ENCODE peak calls at places on chromosome 7, in eight cellular contexts. M is chondrocyte, X is anterior cingulate cortex, L is endothelial cell, F is aorta, Z is heart left ventricle, T is NB4, G is HCT116. E is an unnamed sample.

GRCh38 chr7:69373171-69374035 is 224.9 kb upstream of the AUTS2 start:
- DNase-seq in M (no peak), X (no peak), L (no peak), F (no peak), Z (no peak), T (peak), G (no peak), E (peak)

GRCh38 chr7:7565018-7565680 is 1.5 kb upstream of the MIOS start:
- DNase-seq in M (no peak), X (no peak), L (no peak), F (no peak), Z (no peak), T (peak), G (no peak), E (no peak)

GRCh38 chr7:51589111-51589510 is 272.5 kb upstream of the COBL start:
- DNase-seq in M (no peak), X (no peak), L (no peak), F (no peak), Z (no peak), T (no peak), G (no peak), E (no peak)

GRCh38 chr7:111137296-111138195 is 46.6 kb downstream of the LRRN3 start:
- DNase-seq in M (no peak), X (no peak), L (no peak), F (peak), Z (peak), T (no peak), G (no peak), E (peak)

GRCh38 chr7:111741811-111742240 is 179.5 kb upstream of the IMMP2L start:
- DNase-seq in M (no peak), X (peak), L (peak), F (no peak), Z (no peak), T (peak), G (peak), E (peak)

GRCh38 chr7:39609084-39609461 is 14.3 kb upstream of the RALA start:
- DNase-seq in M (no peak), X (no peak), L (peak), F (no peak), Z (peak), T (no peak), G (no peak), E (peak)

GRCh38 chr7:138459300-138460175 is 521 bp upstream of the TRIM24 start:
- DNase-seq in M (peak), X (peak), L (peak), F (peak), Z (no peak), T (no peak), G (peak), E (peak)

GRCh38 chr7:6608081-6608480 is 7.3 kb upstream of the ZNF853 start:
- DNase-seq in M (no peak), X (no peak), L (no peak), F (no peak), Z (no peak), T (no peak), G (no peak), E (no peak)

GRCh38 chr7:104686286-104686685 is 327.7 kb upstream of the KMT2E start:
- DNase-seq in M (no peak), X (no peak), L (no peak), F (no peak), Z (no peak), T (no peak), G (no peak), E (no peak)

GRCh38 chr7:131819891-131820290 is 263.5 kb upstream of the PODXL start:
- DNase-seq in M (no peak), X (no peak), L (no peak), F (no peak), Z (no peak), T (no peak), G (no peak), E (no peak)

GRCh38 chr7:7957513-7957912 is 11.1 kb upstream of the GLCCI1 start:
- DNase-seq in M (no peak), X (no peak), L (no peak), F (no peak), Z (no peak), T (no peak), G (no peak), E (no peak)

GRCh38 chr7:45120-46090 is 147.0 kb upstream of the FAM20C start:
- DNase-seq in M (peak), X (no peak), L (no peak), F (peak), Z (no peak), T (no peak), G (no peak), E (no peak)

GRCh38 chr7:74490546-74490945 is 36.8 kb downstream of the GTF2IRD1 start:
- DNase-seq in M (no peak), X (peak), L (no peak), F (no peak), Z (no peak), T (no peak), G (no peak), E (no peak)

GRCh38 chr7:99559276-99559915 is 954 bp downstream of the ZNF655 start:
- DNase-seq in M (no peak), X (no peak), L (no peak), F (no peak), Z (no peak), T (no peak), G (no peak), E (peak)

GRCh38 chr7:123242467-123243097 is 42.8 kb upstream of the SLC13A1 start:
- DNase-seq in M (no peak), X (no peak), L (no peak), F (no peak), Z (no peak), T (no peak), G (no peak), E (no peak)

GRCh38 chr7:115672024-115672423 is 358.5 kb downstream of the TFEC start:
- DNase-seq in M (no peak), X (no peak), L (no peak), F (no peak), Z (no peak), T (no peak), G (no peak), E (peak)

GRCh38 chr7:5631752-5632151 is 149.7 kb downstream of the RNF216 start:
- DNase-seq in M (no peak), X (no peak), L (no peak), F (no peak), Z (no peak), T (no peak), G (no peak), E (no peak)

GRCh38 chr7:155369-156000 is 36.9 kb upstream of the FAM20C start:
- DNase-seq in M (no peak), X (no peak), L (no peak), F (peak), Z (peak), T (no peak), G (no peak), E (no peak)

GRCh38 chr7:112942981-112943380 is 143.6 kb downstream of the GPR85 start:
- DNase-seq in M (no peak), X (no peak), L (no peak), F (no peak), Z (no peak), T (no peak), G (no peak), E (no peak)

GRCh38 chr7:90708841-90709317 is 112.8 kb downstream of the CDK14 start:
- DNase-seq in M (no peak), X (no peak), L (peak), F (no peak), Z (no peak), T (peak), G (peak), E (no peak)

GRCh38 chr7:17939670-17940301 is 508 bp downstream of the SNX13 start:
- DNase-seq in M (no peak), X (peak), L (peak), F (peak), Z (peak), T (peak), G (no peak), E (peak)

GRCh38 chr7:927031-927671 is 27.3 kb downstream of the ADAP1 start:
- DNase-seq in M (peak), X (peak), L (no peak), F (peak), Z (peak), T (peak), G (no peak), E (no peak)

GRCh38 chr7:51352174-51353145 is 35.9 kb upstream of the COBL start:
- DNase-seq in M (no peak), X (no peak), L (no peak), F (no peak), Z (no peak), T (no peak), G (no peak), E (no peak)

GRCh38 chr7:93551063-93551895 is 23.2 kb downstream of the CALCR start:
- DNase-seq in M (no peak), X (no peak), L (peak), F (no peak), Z (no peak), T (peak), G (peak), E (peak)

GRCh38 chr7:19815546-19815945 is 42.1 kb upstream of the TMEM196 start:
- DNase-seq in M (no peak), X (no peak), L (no peak), F (no peak), Z (no peak), T (no peak), G (no peak), E (no peak)

GRCh38 chr7:137742051-137742450 is 104.7 kb downstream of the DGKI start:
- DNase-seq in M (no peak), X (no peak), L (no peak), F (no peak), Z (no peak), T (no peak), G (no peak), E (no peak)

GRCh38 chr7:10412426-10413019 is 561.1 kb upstream of the PHF14 start:
- DNase-seq in M (no peak), X (no peak), L (peak), F (no peak), Z (no peak), T (peak), G (peak), E (peak)

GRCh38 chr7:155677688-155678087 is 33.2 kb downstream of the RBM33 start:
- DNase-seq in M (no peak), X (no peak), L (no peak), F (no peak), Z (no peak), T (no peak), G (no peak), E (no peak)

GRCh38 chr7:155462163-155462735 is 4.3 kb downstream of the EN2 start:
- DNase-seq in M (no peak), X (no peak), L (no peak), F (no peak), Z (no peak), T (no peak), G (no peak), E (no peak)

GRCh38 chr7:155471728-155472127 is 13.8 kb downstream of the EN2 start:
- DNase-seq in M (no peak), X (no peak), L (no peak), F (no peak), Z (no peak), T (no peak), G (no peak), E (no peak)

GRCh38 chr7:26510226-26510957 is 218.7 kb downstream of the SNX10 start:
- DNase-seq in M (no peak), X (no peak), L (no peak), F (no peak), Z (no peak), T (peak), G (no peak), E (no peak)

GRCh38 chr7:27193335-27194001 is 6.4 kb downstream of the HOXA13 start:
- DNase-seq in M (no peak), X (no peak), L (no peak), F (no peak), Z (no peak), T (no peak), G (no peak), E (no peak)

GRCh38 chr7:47153076-47153475 is 428.8 kb downstream of the TNS3 start:
- DNase-seq in M (no peak), X (no peak), L (no peak), F (no peak), Z (no peak), T (peak), G (no peak), E (peak)

GRCh38 chr7:115728518-115728917 is 302.0 kb downstream of the TFEC start:
- DNase-seq in M (no peak), X (no peak), L (no peak), F (no peak), Z (no peak), T (no peak), G (no peak), E (no peak)

GRCh38 chr7:43785425-43785824 is 26.9 kb downstream of the BLVRA start:
- DNase-seq in M (no peak), X (no peak), L (no peak), F (no peak), Z (peak), T (no peak), G (no peak), E (peak)

GRCh38 chr7:13988011-13988410 is 1.5 kb downstream of the ETV1 start:
- DNase-seq in M (no peak), X (no peak), L (no peak), F (no peak), Z (no peak), T (no peak), G (no peak), E (peak)

GRCh38 chr7:82494420-82494819 is 50.8 kb upstream of the CACNA2D1 start:
- DNase-seq in M (no peak), X (no peak), L (no peak), F (no peak), Z (no peak), T (no peak), G (no peak), E (no peak)

GRCh38 chr7:142616842-142617241 is 132.4 kb upstream of the PRSS1 start:
- DNase-seq in M (no peak), X (no peak), L (no peak), F (no peak), Z (no peak), T (no peak), G (no peak), E (no peak)